ENCODE peak calls at places on chromosome 5, in six cellular contexts. R, I, J, P, O and A are unnamed samples. For H3K9me3, the result is how much of the 10 kb centered on the place peaks cover.

GRCh38 chr5:121432-121831 is 29.5 kb downstream of the PLEKHG4B start:
- DNase-seq in P (no peak), J (no peak), O (peak), R (peak), I (no peak), A (no peak)

GRCh38 chr5:151123897-151124751 is 33.5 kb downstream of the ANXA6 start:
- DNase-seq in J (peak), I (peak), O (peak), R (no peak), P (peak), A (peak)

GRCh38 chr5:130337179-130337888 is 433.1 kb downstream of the CHSY3 start:
- DNase-seq in J (no peak), P (no peak), I (no peak), O (peak), R (no peak), A (no peak)

GRCh38 chr5:16606628-16607027 is 10.2 kb downstream of the RETREG1 start:
- DNase-seq in P (no peak), J (no peak), R (no peak), O (no peak), I (no peak), A (no peak)

GRCh38 chr5:78755822-78756429 is 107.4 kb upstream of the LHFPL2 start:
- DNase-seq in J (no peak), P (peak), I (no peak), O (no peak), R (no peak), A (no peak)

GRCh38 chr5:143979044-143979690 is 167.2 kb downstream of the HMHB1 start:
- DNase-seq in I (no peak), O (no peak), R (peak), J (no peak), P (no peak), A (no peak)

GRCh38 chr5:177131711-177132503 is 1.7 kb upstream of the NSD1 start:
- DNase-seq in R (no peak), I (peak), J (peak), O (no peak), P (no peak), A (no peak)

GRCh38 chr5:24226492-24226891 is 418.3 kb downstream of the CDH10 start:
- DNase-seq in O (no peak), I (no peak), R (peak), P (no peak), J (peak), A (no peak)

GRCh38 chr5:34996236-34996635 is 51.5 kb downstream of the AGXT2 start:
- DNase-seq in O (no peak), R (no peak), I (no peak), J (no peak), P (no peak), A (no peak)

GRCh38 chr5:95818181-95819147 is 4.1 kb downstream of the GLRX start:
- DNase-seq in I (no peak), R (no peak), J (peak), O (no peak), P (no peak), A (peak)

GRCh38 chr5:25387949-25388348 is 743.2 kb upstream of the CDH10 start:
- DNase-seq in J (no peak), R (no peak), O (no peak), I (no peak), P (no peak), A (no peak)

GRCh38 chr5:115541586-115541985 is 3.0 kb downstream of the FEM1C start:
- DNase-seq in R (no peak), P (no peak), J (no peak), O (no peak), I (no peak), A (no peak)

GRCh38 chr5:95739857-95740256 is 8.7 kb downstream of the RHOBTB3 start:
- DNase-seq in P (no peak), O (no peak), R (no peak), J (no peak), I (no peak), A (no peak)

GRCh38 chr5:55994502-55994997 is at the start of gene IL6ST:
- DNase-seq in R (no peak), I (no peak), P (peak), O (peak), J (no peak), A (no peak)

GRCh38 chr5:149130121-149130931 is 11.0 kb upstream of the ABLIM3 start:
- DNase-seq in R (no peak), J (no peak), O (no peak), I (no peak), P (no peak), A (no peak)

DNA sequence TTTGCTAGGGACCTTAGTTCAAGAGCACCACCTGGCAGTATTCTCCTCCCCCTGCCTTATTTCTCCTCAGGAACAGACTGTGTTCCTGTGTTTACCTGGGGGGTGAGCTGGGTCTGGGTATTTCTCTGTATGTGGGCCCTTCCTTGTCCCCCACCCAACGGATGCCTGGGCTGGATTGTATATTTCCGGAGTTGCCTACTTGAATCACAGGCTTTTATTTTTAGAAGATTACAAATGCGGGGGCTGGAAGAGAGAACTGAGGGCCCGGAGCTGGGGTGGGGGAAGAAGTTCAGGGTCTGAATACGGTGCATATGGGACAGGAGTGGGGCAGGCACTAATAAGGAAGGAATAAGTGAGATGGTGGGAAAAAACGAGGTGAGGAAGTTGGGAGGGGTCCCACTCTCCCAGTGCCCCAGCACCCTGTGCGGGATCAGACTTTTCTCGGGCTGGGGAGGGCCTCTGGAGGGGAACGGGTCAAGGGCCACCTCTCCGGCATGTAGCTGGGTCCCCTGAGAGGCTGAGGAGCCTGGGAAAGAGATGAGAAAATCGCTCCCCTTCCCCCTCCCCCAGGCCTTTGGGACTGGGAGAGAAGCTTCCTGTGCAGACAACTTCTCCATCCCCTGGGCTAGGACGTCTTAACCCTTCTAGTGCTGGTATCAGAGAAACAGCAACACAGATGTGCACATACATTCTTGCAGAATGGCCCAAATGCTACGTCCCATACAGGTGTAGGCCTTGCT is 42.1 kb downstream of the PCDH1 start:
- DNase-seq in I (peak), O (no peak), J (no peak), P (no peak), R (no peak), A (no peak)
- H3K27ac ChIP-seq in I (peak), O (no peak), J (no peak), P (no peak), R (no peak), A (no peak)

GRCh38 chr5:141338538-141339306 is at the start of gene PCDHGA2:
- DNase-seq in R (peak), P (no peak), J (no peak), O (peak), I (no peak), A (no peak)

GRCh38 chr5:141345327-141345726 is 1.7 kb downstream of the PCDHGA3 start:
- DNase-seq in J (no peak), I (no peak), P (no peak), R (no peak), O (no peak), A (no peak)

GRCh38 chr5:141343242-141343952 is at the start of gene PCDHGA3:
- DNase-seq in R (peak), P (no peak), O (peak), I (no peak), J (no peak), A (no peak)

GRCh38 chr5:141342773-141343172 is 856 bp upstream of the PCDHGA3 start:
- DNase-seq in R (no peak), P (no peak), J (no peak), O (no peak), I (no peak), A (no peak)

DNA sequence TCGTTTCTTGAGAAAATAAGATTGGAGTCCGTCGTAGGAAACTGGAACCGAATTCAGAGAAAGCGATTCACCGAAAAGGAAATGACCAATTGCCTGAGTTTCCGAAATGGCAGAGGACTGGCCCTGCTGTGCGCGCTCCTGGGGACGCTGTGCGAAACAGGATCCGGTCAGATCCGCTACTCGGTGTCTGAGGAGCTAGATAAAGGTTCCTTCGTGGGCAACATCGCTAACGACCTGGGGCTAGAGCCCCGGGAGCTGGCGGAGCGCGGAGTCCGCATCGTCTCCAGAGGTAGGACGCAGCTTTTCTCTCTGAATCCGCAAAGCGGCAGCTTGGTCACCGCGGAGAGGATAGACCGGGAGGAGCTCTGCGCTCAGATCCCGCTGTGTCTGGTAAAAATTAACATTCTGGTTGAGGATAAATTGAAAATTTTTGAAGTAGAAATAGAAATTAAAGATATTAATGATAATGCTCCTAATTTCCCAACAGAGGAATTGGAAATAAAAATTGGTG is 379 bp downstream of the PCDHGA3 start:
- DNase-seq in R (no peak), O (no peak), P (no peak), J (no peak), I (no peak), A (no peak)
- H3K9me3 ChIP-seq in R (under half), O (under half), P (under half), J (under half), I (half or more), A (under half)

GRCh38 chr5:66718374-66718977 is 122.3 kb downstream of the MAST4 start:
- DNase-seq in I (no peak), P (no peak), R (no peak), O (no peak), J (no peak), A (no peak)

GRCh38 chr5:66720776-66721175 is 124.6 kb downstream of the MAST4 start:
- DNase-seq in J (no peak), R (no peak), I (no peak), P (no peak), O (no peak), A (no peak)

GRCh38 chr5:66713998-66714397 is 117.8 kb downstream of the MAST4 start:
- DNase-seq in O (peak), R (no peak), J (no peak), I (no peak), P (peak), A (no peak)

GRCh38 chr5:66722653-66723052 is 126.5 kb downstream of the MAST4 start:
- DNase-seq in J (no peak), O (no peak), P (no peak), I (no peak), R (no peak), A (no peak)

GRCh38 chr5:66717455-66718373 is 121.5 kb downstream of the MAST4 start:
- DNase-seq in R (no peak), P (no peak), O (no peak), J (no peak), I (peak), A (no peak)
- H3K27ac ChIP-seq in R (no peak), P (no peak), O (no peak), J (no peak), I (peak), A (no peak)

GRCh38 chr5:179112469-179113142 is 52.4 kb downstream of the ZNF354C start:
- DNase-seq in I (no peak), P (no peak), O (no peak), J (no peak), R (no peak), A (no peak)

GRCh38 chr5:179110528-179110927 is 50.4 kb downstream of the ZNF354C start:
- DNase-seq in P (no peak), O (no peak), J (no peak), R (no peak), I (no peak), A (no peak)

GRCh38 chr5:179113143-179113530 is 53.0 kb downstream of the ZNF354C start:
- DNase-seq in P (no peak), O (no peak), J (no peak), R (no peak), I (no peak), A (no peak)

GRCh38 chr5:179113945-179114641 is 53.9 kb downstream of the ZNF354C start:
- DNase-seq in P (no peak), J (no peak), R (no peak), O (no peak), I (no peak), A (no peak)

DNA sequence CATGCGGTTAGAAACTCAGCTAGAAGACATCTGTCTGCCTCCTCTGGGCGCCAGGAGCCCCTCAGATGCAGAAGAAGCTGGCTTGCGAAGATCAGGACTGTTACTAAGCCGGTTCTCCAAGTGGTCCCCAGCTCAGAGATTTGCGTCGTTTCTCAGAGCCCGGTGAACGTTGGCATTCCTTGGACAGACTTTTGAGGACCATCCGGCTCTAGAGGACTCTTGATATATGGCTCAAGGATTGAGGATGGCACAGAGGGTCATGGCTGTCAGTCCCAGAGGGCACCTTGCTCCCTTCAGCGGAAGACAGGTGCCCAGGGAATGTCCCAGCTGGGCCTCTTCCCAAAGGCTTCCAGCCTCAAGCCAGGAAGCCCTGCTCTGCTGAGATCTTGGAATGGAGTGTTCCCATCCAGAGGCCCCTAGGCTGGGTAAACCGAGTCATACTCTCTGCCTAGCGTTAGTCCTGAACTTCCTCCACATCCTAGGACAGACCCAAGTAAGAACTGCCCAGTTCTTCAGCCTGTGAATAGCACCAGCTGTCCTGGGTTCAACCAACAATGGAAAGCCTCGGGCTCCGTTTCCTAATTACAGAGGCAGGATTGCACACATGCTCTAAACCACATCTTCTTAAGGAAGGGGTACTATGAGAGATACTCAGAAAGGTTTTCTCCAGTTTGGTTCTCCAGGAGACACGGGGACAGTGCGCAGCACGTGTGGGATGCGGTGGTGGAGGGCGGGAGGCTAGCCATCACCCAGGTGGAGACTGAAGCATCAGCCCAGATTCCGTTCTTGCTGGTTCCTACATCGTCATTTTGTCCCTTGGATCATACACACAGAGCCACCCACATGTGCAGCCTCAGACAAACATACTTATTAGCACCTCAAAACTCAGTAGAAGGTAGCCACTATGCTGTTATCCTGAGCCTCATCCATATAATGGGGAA is 51.4 kb downstream of the ZNF354C start:
- DNase-seq in P (no peak), O (no peak), I (no peak), R (no peak), J (no peak), A (no peak)
- H3K9me3 ChIP-seq in P (under half), O (under half), I (half or more), R (under half), J (under half), A (under half)

DNA sequence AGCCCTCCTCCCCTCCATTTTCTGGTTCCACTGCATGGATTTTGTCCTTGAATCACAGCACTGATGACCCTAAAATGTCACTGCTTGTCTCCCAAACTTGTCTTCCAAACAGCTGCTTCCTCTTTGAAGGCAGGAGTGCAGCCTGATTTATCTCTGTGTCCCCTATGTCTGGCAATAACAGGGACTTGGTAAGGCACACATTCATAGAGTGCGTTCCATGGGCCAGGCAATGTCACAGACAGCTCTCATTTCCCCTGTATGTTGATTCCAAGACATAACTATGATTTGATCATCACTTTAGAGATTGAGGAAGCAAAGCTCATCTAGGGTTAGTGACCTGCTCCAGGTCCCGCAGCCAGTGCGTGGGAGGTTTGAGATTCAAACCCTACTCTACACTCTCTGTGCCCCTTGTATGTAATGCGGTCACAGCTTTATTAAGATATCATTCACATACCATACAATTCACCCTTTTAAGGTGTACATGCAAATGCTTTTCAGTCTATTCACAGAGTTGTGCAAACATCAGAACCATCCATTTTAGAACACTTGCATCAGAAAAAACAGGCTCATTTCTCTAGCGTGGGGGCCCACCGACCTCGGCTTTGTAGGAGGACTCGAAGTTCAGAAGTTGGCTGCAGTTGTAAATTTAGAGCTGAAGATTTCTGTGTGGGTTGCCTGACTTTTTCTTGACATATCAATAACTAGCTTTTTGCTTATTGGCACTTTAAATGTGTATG is 28.4 kb upstream of the BOD1 start:
- DNase-seq in O (no peak), J (no peak), R (no peak), P (no peak), I (no peak), A (no peak)
- H3K27ac ChIP-seq in O (peak), J (no peak), R (no peak), P (no peak), I (no peak), A (no peak)

DNA sequence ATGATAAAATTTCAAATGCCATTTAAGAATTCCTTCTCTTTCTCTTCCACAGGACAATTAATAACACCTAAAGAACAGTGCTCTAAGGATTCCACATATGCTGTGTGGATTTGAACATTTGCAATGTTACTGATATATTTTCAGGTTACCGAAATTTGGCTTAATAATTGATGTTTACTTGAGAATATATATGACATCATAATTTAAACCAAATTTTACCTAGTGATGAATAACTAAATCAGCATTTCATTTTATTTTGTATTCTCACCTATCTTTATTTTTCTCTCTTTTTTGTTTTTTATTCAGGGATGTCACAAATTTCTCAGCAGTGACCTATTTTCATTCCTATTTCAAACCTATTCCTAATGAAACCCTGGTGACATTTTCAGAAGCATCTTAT is 429.6 kb downstream of the SLCO4C1 start:
- DNase-seq in I (no peak), R (peak), J (no peak), O (no peak), P (no peak), A (no peak)
- H3K9me3 ChIP-seq in I (under half), R (under half), J (under half), O (under half), P (under half), A (under half)

GRCh38 chr5:37806016-37806415 is 33.8 kb downstream of the GDNF start:
- DNase-seq in P (no peak), O (no peak), J (no peak), I (no peak), R (no peak), A (no peak)
- H3K27ac ChIP-seq in P (no peak), O (no peak), J (no peak), I (no peak), R (no peak), A (no peak)